ENCODE peak calls at places on chromosomes 3 and 15, in nine cellular contexts. One of them, this sample, is unnamed. For H3K9me3, the result is how much of the 10 kb centered on the place peaks cover.

GRCh38 chr3:108283989-108284388 is 12.4 kb upstream of the HHLA2 start:
- DNase-seq in breast epithelium: no peak
- DNase-seq in thyroid gland: no peak
- DNase-seq in body of pancreas: no peak
- DNase-seq in spleen: no peak
- DNase-seq in ovary: no peak
- DNase-seq in A549: no peak
- DNase-seq in heart left ventricle: no peak
- DNase-seq in tibial nerve: no peak
- DNase-seq in this sample: no peak

GRCh38 chr15:31361764-31362120 is 35.1 kb downstream of the KLF13 start:
- DNase-seq in breast epithelium: no peak
- DNase-seq in thyroid gland: no peak
- DNase-seq in body of pancreas: no peak
- DNase-seq in spleen: no peak
- DNase-seq in ovary: no peak
- DNase-seq in A549: peak
- DNase-seq in heart left ventricle: no peak
- DNase-seq in tibial nerve: no peak
- DNase-seq in this sample: no peak

GRCh38 chr15:39300451-39301153 is 280.3 kb upstream of the THBS1 start:
- DNase-seq in breast epithelium: no peak
- DNase-seq in thyroid gland: no peak
- DNase-seq in body of pancreas: no peak
- DNase-seq in spleen: no peak
- DNase-seq in ovary: no peak
- DNase-seq in A549: peak
- DNase-seq in heart left ventricle: no peak
- DNase-seq in tibial nerve: no peak
- DNase-seq in this sample: no peak

GRCh38 chr3:54087581-54088410 is 34.6 kb upstream of the CACNA2D3 start:
- DNase-seq in breast epithelium: no peak
- DNase-seq in thyroid gland: peak
- DNase-seq in body of pancreas: no peak
- DNase-seq in spleen: no peak
- DNase-seq in ovary: peak
- DNase-seq in A549: no peak
- DNase-seq in heart left ventricle: no peak
- DNase-seq in tibial nerve: no peak
- DNase-seq in this sample: no peak

GRCh38 chr3:5463986-5464385 is 276.5 kb downstream of the EDEM1 start:
- DNase-seq in breast epithelium: no peak
- DNase-seq in thyroid gland: no peak
- DNase-seq in body of pancreas: no peak
- DNase-seq in spleen: no peak
- DNase-seq in ovary: no peak
- DNase-seq in A549: no peak
- DNase-seq in heart left ventricle: no peak
- DNase-seq in tibial nerve: no peak
- DNase-seq in this sample: no peak

GRCh38 chr15:51634591-51635198 is 12.1 kb upstream of the DMXL2 start:
- DNase-seq in breast epithelium: no peak
- DNase-seq in thyroid gland: no peak
- DNase-seq in body of pancreas: no peak
- DNase-seq in spleen: no peak
- DNase-seq in ovary: no peak
- DNase-seq in A549: no peak
- DNase-seq in heart left ventricle: no peak
- DNase-seq in tibial nerve: no peak
- DNase-seq in this sample: no peak

GRCh38 chr3:127390365-127391025 is 102.6 kb upstream of the PRR20G start:
- DNase-seq in breast epithelium: no peak
- DNase-seq in thyroid gland: no peak
- DNase-seq in body of pancreas: no peak
- DNase-seq in spleen: peak
- DNase-seq in ovary: no peak
- DNase-seq in A549: no peak
- DNase-seq in heart left ventricle: no peak
- DNase-seq in tibial nerve: no peak
- DNase-seq in this sample: no peak

GRCh38 chr15:74793135-74794028 is 11.5 kb downstream of the CSK start:
- DNase-seq in breast epithelium: no peak
- DNase-seq in thyroid gland: no peak
- DNase-seq in body of pancreas: no peak
- DNase-seq in spleen: peak
- DNase-seq in ovary: no peak
- DNase-seq in A549: no peak
- DNase-seq in heart left ventricle: no peak
- DNase-seq in tibial nerve: no peak
- DNase-seq in this sample: no peak

GRCh38 chr15:64611085-64611484 is 150.7 kb downstream of the ZNF609 start:
- DNase-seq in breast epithelium: no peak
- DNase-seq in thyroid gland: no peak
- DNase-seq in body of pancreas: no peak
- DNase-seq in spleen: no peak
- DNase-seq in ovary: no peak
- DNase-seq in A549: no peak
- DNase-seq in heart left ventricle: no peak
- DNase-seq in tibial nerve: no peak
- DNase-seq in this sample: no peak

GRCh38 chr15:42510258-42511009 is 15.0 kb downstream of the SNAP23 start:
- DNase-seq in breast epithelium: no peak
- DNase-seq in thyroid gland: no peak
- DNase-seq in body of pancreas: no peak
- DNase-seq in spleen: no peak
- DNase-seq in ovary: no peak
- DNase-seq in A549: no peak
- DNase-seq in heart left ventricle: no peak
- DNase-seq in tibial nerve: no peak
- DNase-seq in this sample: no peak

GRCh38 chr3:142209655-142210054 is 15.7 kb downstream of the GK5 start:
- DNase-seq in breast epithelium: no peak
- DNase-seq in thyroid gland: peak
- DNase-seq in body of pancreas: no peak
- DNase-seq in spleen: no peak
- DNase-seq in ovary: peak
- DNase-seq in A549: no peak
- DNase-seq in heart left ventricle: peak
- DNase-seq in tibial nerve: no peak
- DNase-seq in this sample: peak

GRCh38 chr3:24151595-24151994 is 206.5 kb downstream of the NR1D2 start:
- DNase-seq in breast epithelium: no peak
- DNase-seq in thyroid gland: no peak
- DNase-seq in body of pancreas: no peak
- DNase-seq in spleen: no peak
- DNase-seq in ovary: no peak
- DNase-seq in A549: no peak
- DNase-seq in heart left ventricle: no peak
- DNase-seq in tibial nerve: no peak
- DNase-seq in this sample: no peak

GRCh38 chr3:139521811-139522210 is 17.7 kb downstream of the RBP1 start:
- DNase-seq in breast epithelium: no peak
- DNase-seq in thyroid gland: no peak
- DNase-seq in body of pancreas: no peak
- DNase-seq in spleen: no peak
- DNase-seq in ovary: no peak
- DNase-seq in A549: no peak
- DNase-seq in heart left ventricle: no peak
- DNase-seq in tibial nerve: no peak
- DNase-seq in this sample: no peak

GRCh38 chr15:35000511-35000910 is 12.4 kb upstream of the ZNF770 start:
- DNase-seq in breast epithelium: no peak
- DNase-seq in thyroid gland: peak
- DNase-seq in body of pancreas: peak
- DNase-seq in spleen: no peak
- DNase-seq in ovary: no peak
- DNase-seq in A549: peak
- DNase-seq in heart left ventricle: no peak
- DNase-seq in tibial nerve: no peak
- DNase-seq in this sample: no peak

GRCh38 chr3:132231633-132232032 is 85.6 kb upstream of the ACP3 start:
- DNase-seq in breast epithelium: no peak
- DNase-seq in thyroid gland: no peak
- DNase-seq in body of pancreas: no peak
- DNase-seq in spleen: no peak
- DNase-seq in ovary: no peak
- DNase-seq in A549: peak
- DNase-seq in heart left ventricle: no peak
- DNase-seq in tibial nerve: no peak
- DNase-seq in this sample: no peak

GRCh38 chr15:79923068-79923514 is 26.3 kb upstream of the MTHFS start:
- DNase-seq in breast epithelium: peak
- DNase-seq in thyroid gland: peak
- DNase-seq in body of pancreas: peak
- DNase-seq in spleen: peak
- DNase-seq in ovary: no peak
- DNase-seq in A549: peak
- DNase-seq in heart left ventricle: peak
- DNase-seq in tibial nerve: no peak
- DNase-seq in this sample: peak

GRCh38 chr15:79922512-79923067 is 25.8 kb upstream of the MTHFS start:
- DNase-seq in breast epithelium: no peak
- DNase-seq in thyroid gland: no peak
- DNase-seq in body of pancreas: no peak
- DNase-seq in spleen: no peak
- DNase-seq in ovary: no peak
- DNase-seq in A549: no peak
- DNase-seq in heart left ventricle: no peak
- DNase-seq in tibial nerve: no peak
- DNase-seq in this sample: no peak

GRCh38 chr15:79919090-79919748 is 22.4 kb upstream of the MTHFS start:
- DNase-seq in breast epithelium: no peak
- DNase-seq in thyroid gland: no peak
- DNase-seq in body of pancreas: no peak
- DNase-seq in spleen: peak
- DNase-seq in ovary: no peak
- DNase-seq in A549: no peak
- DNase-seq in heart left ventricle: no peak
- DNase-seq in tibial nerve: no peak
- DNase-seq in this sample: no peak

GRCh38 chr15:79918278-79918677 is 21.5 kb upstream of the MTHFS start:
- DNase-seq in breast epithelium: no peak
- DNase-seq in thyroid gland: no peak
- DNase-seq in body of pancreas: no peak
- DNase-seq in spleen: peak
- DNase-seq in ovary: no peak
- DNase-seq in A549: no peak
- DNase-seq in heart left ventricle: no peak
- DNase-seq in tibial nerve: no peak
- DNase-seq in this sample: no peak

GRCh38 chr15:79919749-79920511 is 23.1 kb upstream of the MTHFS start:
- DNase-seq in breast epithelium: no peak
- DNase-seq in thyroid gland: no peak
- DNase-seq in body of pancreas: no peak
- DNase-seq in spleen: no peak
- DNase-seq in ovary: no peak
- DNase-seq in A549: no peak
- DNase-seq in heart left ventricle: no peak
- DNase-seq in tibial nerve: no peak
- DNase-seq in this sample: no peak
- H3K9me3 ChIP-seq in breast epithelium: half or more
- H3K9me3 ChIP-seq in thyroid gland: under half
- H3K9me3 ChIP-seq in body of pancreas: under half
- H3K9me3 ChIP-seq in spleen: half or more
- H3K9me3 ChIP-seq in ovary: under half
- H3K9me3 ChIP-seq in A549: half or more
- H3K9me3 ChIP-seq in heart left ventricle: half or more
- H3K9me3 ChIP-seq in tibial nerve: half or more
- H3K9me3 ChIP-seq in this sample: half or more

GRCh38 chr3:48301814-48302194 is 31.7 kb downstream of the SPINK8 start:
- DNase-seq in breast epithelium: no peak
- DNase-seq in thyroid gland: peak
- DNase-seq in body of pancreas: peak
- DNase-seq in spleen: no peak
- DNase-seq in ovary: peak
- DNase-seq in A549: peak
- DNase-seq in heart left ventricle: peak
- DNase-seq in tibial nerve: no peak
- DNase-seq in this sample: peak

GRCh38 chr3:48306290-48306689 is 27.2 kb downstream of the SPINK8 start:
- DNase-seq in breast epithelium: no peak
- DNase-seq in thyroid gland: no peak
- DNase-seq in body of pancreas: no peak
- DNase-seq in spleen: no peak
- DNase-seq in ovary: no peak
- DNase-seq in A549: no peak
- DNase-seq in heart left ventricle: no peak
- DNase-seq in tibial nerve: no peak
- DNase-seq in this sample: no peak

GRCh38 chr3:48306860-48307530 is 26.5 kb downstream of the SPINK8 start:
- DNase-seq in breast epithelium: no peak
- DNase-seq in thyroid gland: no peak
- DNase-seq in body of pancreas: no peak
- DNase-seq in spleen: no peak
- DNase-seq in ovary: no peak
- DNase-seq in A549: no peak
- DNase-seq in heart left ventricle: no peak
- DNase-seq in tibial nerve: no peak
- DNase-seq in this sample: no peak

GRCh38 chr3:48303021-48303420 is 30.4 kb downstream of the SPINK8 start:
- DNase-seq in breast epithelium: no peak
- DNase-seq in thyroid gland: no peak
- DNase-seq in body of pancreas: no peak
- DNase-seq in spleen: no peak
- DNase-seq in ovary: no peak
- DNase-seq in A549: no peak
- DNase-seq in heart left ventricle: no peak
- DNase-seq in tibial nerve: no peak
- DNase-seq in this sample: no peak

GRCh38 chr3:48305396-48305795 is 28.1 kb downstream of the SPINK8 start:
- DNase-seq in breast epithelium: no peak
- DNase-seq in thyroid gland: no peak
- DNase-seq in body of pancreas: no peak
- DNase-seq in spleen: no peak
- DNase-seq in ovary: no peak
- DNase-seq in A549: no peak
- DNase-seq in heart left ventricle: no peak
- DNase-seq in tibial nerve: no peak
- DNase-seq in this sample: no peak
- TF ChIP-seq POLR2A in breast epithelium: no peak
- TF ChIP-seq POLR2A in thyroid gland: no peak
- TF ChIP-seq POLR2A in body of pancreas: no peak
- TF ChIP-seq POLR2A in spleen: no peak
- TF ChIP-seq POLR2A in ovary: no peak
- TF ChIP-seq POLR2A in A549: no peak
- TF ChIP-seq POLR2A in heart left ventricle: no peak
- TF ChIP-seq POLR2A in tibial nerve: no peak
- TF ChIP-seq POLR2A in this sample: no peak

GRCh38 chr15:27514526-27514925 is 543.5 kb downstream of the GABRG3 start:
- DNase-seq in breast epithelium: no peak
- DNase-seq in thyroid gland: no peak
- DNase-seq in body of pancreas: no peak
- DNase-seq in spleen: no peak
- DNase-seq in ovary: no peak
- DNase-seq in A549: no peak
- DNase-seq in heart left ventricle: no peak
- DNase-seq in tibial nerve: no peak
- DNase-seq in this sample: no peak
- H3K9me3 ChIP-seq in breast epithelium: under half
- H3K9me3 ChIP-seq in thyroid gland: under half
- H3K9me3 ChIP-seq in body of pancreas: under half
- H3K9me3 ChIP-seq in spleen: under half
- H3K9me3 ChIP-seq in ovary: under half
- H3K9me3 ChIP-seq in A549: under half
- H3K9me3 ChIP-seq in heart left ventricle: under half
- H3K9me3 ChIP-seq in tibial nerve: under half
- H3K9me3 ChIP-seq in this sample: under half

GRCh38 chr3:58898513-58898912 is 151.3 kb downstream of the CFAP20DC start:
- DNase-seq in breast epithelium: no peak
- DNase-seq in thyroid gland: no peak
- DNase-seq in body of pancreas: no peak
- DNase-seq in spleen: no peak
- DNase-seq in ovary: no peak
- DNase-seq in A549: no peak
- DNase-seq in heart left ventricle: no peak
- DNase-seq in tibial nerve: no peak
- DNase-seq in this sample: no peak
- TF ChIP-seq POLR2A in breast epithelium: no peak
- TF ChIP-seq POLR2A in thyroid gland: no peak
- TF ChIP-seq POLR2A in body of pancreas: no peak
- TF ChIP-seq POLR2A in spleen: no peak
- TF ChIP-seq POLR2A in ovary: no peak
- TF ChIP-seq POLR2A in A549: no peak
- TF ChIP-seq POLR2A in heart left ventricle: no peak
- TF ChIP-seq POLR2A in tibial nerve: no peak
- TF ChIP-seq POLR2A in this sample: no peak

This sample was measured in suprapubic skin.